ENCODE peak calls at places on chromosomes 4 and X, in six cellular contexts. D is cardiac muscle cell, L is Peyer's patch, C is astrocyte, Q is endodermal cell, K is ovary. G is an unnamed sample. For H3K9me3, the result is how much of the 10 kb centered on the place peaks cover.

GRCh38 chr4:124931050-124931449 is 218.5 kb upstream of the ANKRD50 start:
- DNase-seq in L (no peak), D (peak), K (no peak), Q (no peak), C (peak), G (no peak)

GRCh38 chrX:49308604-49309269 is 5.3 kb downstream of the GAGE10 start:
- DNase-seq in Q (no peak), D (peak), K (peak), L (no peak), C (no peak), G (no peak)

GRCh38 chrX:9466115-9466495 is 1.2 kb downstream of the TBL1X start:
- DNase-seq in C (no peak), D (peak), K (peak), L (peak), Q (peak), G (no peak)

GRCh38 chr4:182188622-182189021 is 54.6 kb upstream of the TENM3 start:
- DNase-seq in D (peak), L (no peak), C (peak), K (no peak), Q (no peak), G (no peak)

GRCh38 chrX:18422325-18422724 is 3.1 kb upstream of the CDKL5 start:
- DNase-seq in C (peak), L (no peak), K (no peak), D (peak), Q (no peak), G (no peak)

GRCh38 chr4:13849778-13850177 is 222.3 kb upstream of the BOD1L1 start:
- DNase-seq in C (no peak), D (no peak), L (no peak), Q (no peak), K (no peak), G (no peak)

GRCh38 chr4:186644737-186645261 is 78.9 kb downstream of the FAT1 start:
- DNase-seq in K (no peak), Q (no peak), C (peak), L (no peak), D (peak), G (no peak)

GRCh38 chrX:14026121-14026520 is 3.6 kb downstream of the GEMIN8 start:
- DNase-seq in K (no peak), Q (no peak), L (no peak), C (no peak), D (no peak), G (no peak)

GRCh38 chrX:55924574-55924973 is 207.0 kb downstream of the RRAGB start:
- DNase-seq in K (no peak), D (no peak), C (no peak), Q (peak), L (no peak), G (no peak)

GRCh38 chr4:165493359-165493758 is 114.6 kb downstream of the CPE start:
- DNase-seq in L (peak), D (peak), C (peak), K (peak), Q (peak), G (peak)

GRCh38 chr4:41204400-41204978 is 9.9 kb downstream of the APBB2 start:
- DNase-seq in C (peak), K (peak), D (peak), Q (no peak), L (no peak), G (no peak)

GRCh38 chr4:16056681-16057400 is 27.0 kb downstream of the PROM1 start:
- DNase-seq in K (no peak), Q (no peak), L (no peak), D (no peak), C (no peak), G (no peak)

GRCh38 chr4:146369446-146369845 is 152.3 kb downstream of the SLC10A7 start:
- DNase-seq in D (no peak), K (no peak), L (no peak), C (no peak), Q (no peak), G (no peak)

GRCh38 chr4:22672519-22672918 is 20.2 kb upstream of the GBA3 start:
- DNase-seq in Q (no peak), L (no peak), D (no peak), C (no peak), K (no peak), G (no peak)

GRCh38 chrX:137118536-137118935 is 84.7 kb upstream of the GPR101 start:
- DNase-seq in K (no peak), L (no peak), Q (no peak), D (no peak), C (no peak), G (no peak)

GRCh38 chrX:11465648-11466411 is 172.6 kb downstream of the AMELX start:
- DNase-seq in K (no peak), Q (no peak), C (no peak), L (no peak), D (no peak), G (no peak)

GRCh38 chr4:173332963-173333657 is 1.0 kb downstream of the HMGB2 start:
- DNase-seq in K (no peak), D (peak), L (no peak), Q (no peak), C (no peak), G (no peak)

GRCh38 chr4:137226900-137227299 is 305.4 kb downstream of the PCDH18 start:
- DNase-seq in L (no peak), K (no peak), C (no peak), D (peak), Q (no peak), G (no peak)

GRCh38 chr4:4386296-4386735 is 586 bp upstream of the NSG1 start:
- DNase-seq in K (peak), D (peak), L (peak), C (no peak), Q (peak), G (no peak)

GRCh38 chr4:15920723-15921591 is 17.6 kb downstream of the FGFBP1 start:
- DNase-seq in D (peak), L (peak), K (no peak), C (peak), Q (no peak), G (no peak)

GRCh38 chrX:100098660-100099375 is 311.3 kb downstream of the PCDH19 start:
- DNase-seq in Q (no peak), K (no peak), L (no peak), C (peak), D (peak), G (no peak)

GRCh38 chr4:88779431-88779830 is 81.8 kb upstream of the NAP1L5 start:
- DNase-seq in L (no peak), D (peak), K (no peak), Q (no peak), C (peak), G (no peak)

GRCh38 chrX:19904778-19905367 is 17.5 kb upstream of the SH3KBP1 start:
- DNase-seq in K (no peak), C (no peak), Q (no peak), L (peak), D (peak), G (no peak)

GRCh38 chr4:36235306-36235705 is 9.0 kb downstream of the ARAP2 start:
- DNase-seq in L (peak), K (no peak), C (peak), Q (peak), D (no peak), G (no peak)

GRCh38 chrX:149504226-149504914 is 736 bp downstream of the IDS start:
- DNase-seq in K (no peak), Q (peak), C (no peak), D (no peak), L (peak), G (peak)

GRCh38 chrX:121641560-121641959 is 594.1 kb downstream of the GLUD2 start:
- DNase-seq in K (no peak), C (peak), D (peak), L (no peak), Q (no peak), G (no peak)

GRCh38 chrX:148381603-148382002 is 118.8 kb upstream of the AFF2 start:
- DNase-seq in C (no peak), D (no peak), L (no peak), K (no peak), Q (no peak), G (no peak)

GRCh38 chr4:99323761-99324160 is 2.6 kb upstream of the ADH1B start:
- DNase-seq in L (no peak), C (no peak), D (peak), Q (no peak), K (peak), G (no peak)

GRCh38 chr4:94507708-94508107 is 56.0 kb downstream of the PDLIM5 start:
- DNase-seq in D (peak), L (no peak), K (peak), C (peak), Q (no peak), G (no peak)

GRCh38 chr4:14667624-14668295 is 334.5 kb upstream of the CPEB2 start:
- DNase-seq in Q (no peak), L (no peak), D (no peak), C (no peak), K (no peak), G (no peak)

GRCh38 chrX:107676559-107677378 is 48.5 kb downstream of the PRPS1 start:
- DNase-seq in K (peak), D (peak), L (peak), C (peak), Q (peak), G (peak)

GRCh38 chr4:19987746-19988145 is 264.0 kb upstream of the SLIT2 start:
- DNase-seq in D (peak), K (no peak), C (peak), Q (no peak), L (no peak), G (no peak)

GRCh38 chr4:102625232-102625930 is 124.2 kb downstream of the NFKB1 start:
- DNase-seq in D (peak), C (no peak), L (peak), K (peak), Q (peak), G (peak)

GRCh38 chr4:1239141-1239948 is 9.6 kb downstream of the CTBP1 start:
- DNase-seq in D (no peak), L (peak), Q (no peak), C (no peak), K (no peak), G (peak)

DNA sequence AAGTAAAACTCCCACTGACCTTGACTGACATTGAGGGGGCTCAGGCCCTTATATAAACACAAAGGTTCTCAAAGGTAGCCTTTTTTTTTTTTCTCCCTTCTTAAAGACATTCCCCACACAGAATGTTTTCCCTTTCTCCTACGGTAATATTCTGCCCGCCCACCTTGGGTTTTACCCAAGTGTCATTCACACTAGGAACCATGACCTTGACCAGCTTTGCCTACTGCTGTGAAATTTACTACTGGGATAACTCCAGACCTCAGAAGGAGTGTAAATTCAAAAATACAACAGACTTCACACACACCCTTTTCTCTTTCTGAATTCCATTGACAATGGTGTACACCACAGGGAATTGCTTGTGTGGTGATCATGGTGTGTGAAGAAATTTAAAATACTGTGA is 589.4 kb upstream of the FTHL17 start:
- DNase-seq in D (no peak), K (no peak), L (no peak), C (no peak), Q (no peak), G (no peak)
- H3K4me3 ChIP-seq in D (no peak), K (no peak), L (no peak), C (no peak), Q (no peak), G (no peak)

DNA sequence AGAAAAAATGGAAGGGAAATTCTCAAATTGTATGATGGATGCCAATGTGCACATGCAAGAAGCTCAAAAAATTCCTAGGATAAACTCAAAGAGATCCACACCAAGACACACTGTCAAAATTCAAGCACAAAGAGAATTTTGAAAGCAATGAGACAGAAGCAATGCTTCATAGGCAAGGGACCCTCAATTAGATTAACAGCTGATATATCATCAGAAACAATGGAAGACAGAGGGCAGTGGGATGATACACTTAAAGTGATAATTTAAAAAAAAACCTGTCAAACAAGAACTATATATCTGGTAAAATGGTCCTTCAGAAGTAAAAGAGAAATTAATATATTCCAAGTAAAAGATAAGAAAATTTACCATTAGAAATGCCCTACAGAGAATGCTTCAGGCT is 306.3 kb upstream of the PCDH7 start:
- DNase-seq in C (no peak), K (no peak), L (no peak), Q (no peak), D (no peak), G (no peak)
- H3K9me3 ChIP-seq in C (under half), K (under half), L (under half), Q (half or more), D (under half), G (under half)

GRCh38 chr4:127623755-127624087 is 9.0 kb upstream of the INTU start:
- DNase-seq in L (no peak), K (peak), Q (no peak), D (peak), C (no peak), G (no peak)
- H3K4me3 ChIP-seq in L (peak), K (peak), Q (peak), D (peak), C (peak), G (no peak)

GRCh38 chr4:7554885-7555284 is 120.2 kb upstream of the PSAPL1 start:
- DNase-seq in Q (peak), L (no peak), C (no peak), K (no peak), D (no peak), G (no peak)
- H3K9me3 ChIP-seq in Q (under half), L (under half), C (under half), K (under half), D (under half), G (under half)

GRCh38 chrX:39821011-39821708 is 276.6 kb downstream of the BCOR start:
- DNase-seq in K (peak), D (peak), Q (peak), C (peak), L (no peak), G (no peak)
- H3K4me3 ChIP-seq in K (peak), D (peak), Q (peak), C (peak), L (peak), G (peak)

GRCh38 chrX:94418065-94418464 is 744.1 kb downstream of the FAM133A start:
- DNase-seq in K (no peak), C (no peak), D (no peak), L (no peak), Q (no peak), G (no peak)
- H3K9me3 ChIP-seq in K (under half), C (under half), D (under half), L (under half), Q (under half), G (under half)

GRCh38 chr4:123600921-123601904 is 204.6 kb downstream of the SPRY1 start:
- DNase-seq in K (no peak), C (no peak), L (no peak), Q (no peak), D (no peak), G (no peak)

GRCh38 chr4:123602007-123602406 is 205.4 kb downstream of the SPRY1 start:
- DNase-seq in K (no peak), C (no peak), L (no peak), D (no peak), Q (no peak), G (no peak)

GRCh38 chr4:123599061-123599919 is 202.7 kb downstream of the SPRY1 start:
- DNase-seq in D (peak), Q (no peak), C (peak), L (no peak), K (no peak), G (no peak)

GRCh38 chr4:123599920-123600394 is 203.4 kb downstream of the SPRY1 start:
- DNase-seq in C (peak), Q (peak), K (peak), D (peak), L (peak), G (peak)

DNA sequence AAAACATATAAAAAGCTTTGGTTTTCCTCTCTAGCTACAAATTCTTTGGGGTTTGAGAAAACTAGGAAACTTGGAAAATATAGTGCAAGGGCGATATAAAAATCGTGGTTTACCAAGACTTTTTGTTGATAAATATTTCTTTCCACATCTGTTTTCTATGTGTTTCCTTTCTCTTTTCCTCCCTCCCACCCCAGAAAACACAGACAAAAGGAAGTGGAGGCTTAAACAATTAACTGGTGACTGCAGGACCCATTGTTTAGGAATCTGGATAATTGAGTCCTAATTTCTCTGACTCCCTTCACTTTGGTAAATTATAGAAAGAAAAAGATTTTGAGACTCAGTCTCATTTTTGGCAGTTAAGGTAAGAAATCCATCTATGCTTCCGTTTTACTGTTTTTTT is 203.8 kb downstream of the SPRY1 start:
- DNase-seq in K (no peak), D (peak), C (no peak), L (no peak), Q (no peak), G (no peak)
- H3K4me3 ChIP-seq in K (no peak), D (no peak), C (no peak), L (no peak), Q (peak), G (no peak)

GRCh38 chrX:52265713-52266112 is 81.0 kb downstream of the MAGED4 start:
- DNase-seq in K (no peak), Q (no peak), D (no peak), L (no peak), C (no peak), G (no peak)
- H3K9me3 ChIP-seq in K (under half), Q (under half), D (under half), L (under half), C (under half), G (under half)